ENCODE peak calls at places on chromosomes 6 and 20, in ten cellular contexts. One of them, this sample, is unnamed.

GRCh38 chr20:62516345-62516744 is 40.5 kb upstream of the GATA5 start:
- DNase-seq in psoas muscle: no peak
- DNase-seq in B cell: no peak
- DNase-seq in neural crest cell: no peak
- DNase-seq in AG09309: no peak
- DNase-seq in RWPE2: no peak
- DNase-seq in heart right ventricle: no peak
- DNase-seq in heart left ventricle: peak; percentile 68
- DNase-seq in SK-N-SH: no peak
- DNase-seq in GM06990: no peak
- DNase-seq in this sample: no peak

GRCh38 chr6:104625536-104625935 is 234.2 kb downstream of the HACE1 start:
- DNase-seq in psoas muscle: no peak
- DNase-seq in B cell: no peak
- DNase-seq in neural crest cell: no peak
- DNase-seq in AG09309: peak; percentile 49
- DNase-seq in RWPE2: peak; percentile 92
- DNase-seq in heart right ventricle: no peak
- DNase-seq in heart left ventricle: no peak
- DNase-seq in SK-N-SH: no peak
- DNase-seq in GM06990: no peak
- DNase-seq in this sample: peak; percentile 95

GRCh38 chr6:113818528-113818927 is 38.6 kb upstream of the MARCKS start:
- DNase-seq in psoas muscle: no peak
- DNase-seq in B cell: no peak
- DNase-seq in neural crest cell: no peak
- DNase-seq in AG09309: no peak
- DNase-seq in RWPE2: no peak
- DNase-seq in heart right ventricle: no peak
- DNase-seq in heart left ventricle: no peak
- DNase-seq in SK-N-SH: no peak
- DNase-seq in GM06990: no peak
- DNase-seq in this sample: peak; percentile 50

GRCh38 chr6:129710722-129711631 is 1.0 kb upstream of the ARHGAP18 start:
- DNase-seq in psoas muscle: no peak
- DNase-seq in B cell: no peak
- DNase-seq in neural crest cell: no peak
- DNase-seq in AG09309: no peak
- DNase-seq in RWPE2: no peak
- DNase-seq in heart right ventricle: no peak
- DNase-seq in heart left ventricle: no peak
- DNase-seq in SK-N-SH: no peak
- DNase-seq in GM06990: no peak
- DNase-seq in this sample: no peak

GRCh38 chr20:46268131-46268611 is 40.1 kb downstream of the CDH22 start:
- DNase-seq in psoas muscle: no peak
- DNase-seq in B cell: no peak
- DNase-seq in neural crest cell: peak; percentile 7
- DNase-seq in AG09309: no peak
- DNase-seq in RWPE2: no peak
- DNase-seq in heart right ventricle: no peak
- DNase-seq in heart left ventricle: no peak
- DNase-seq in SK-N-SH: peak; percentile 48
- DNase-seq in GM06990: no peak
- DNase-seq in this sample: peak; percentile 10

GRCh38 chr6:140226637-140227036 is 852.2 kb upstream of the CITED2 start:
- DNase-seq in psoas muscle: no peak
- DNase-seq in B cell: no peak
- DNase-seq in neural crest cell: no peak
- DNase-seq in AG09309: no peak
- DNase-seq in RWPE2: no peak
- DNase-seq in heart right ventricle: no peak
- DNase-seq in heart left ventricle: no peak
- DNase-seq in SK-N-SH: no peak
- DNase-seq in GM06990: no peak
- DNase-seq in this sample: no peak

GRCh38 chr6:131183427-131184095 is 48.3 kb downstream of the AKAP7 start:
- DNase-seq in psoas muscle: no peak
- DNase-seq in B cell: no peak
- DNase-seq in neural crest cell: no peak
- DNase-seq in AG09309: no peak
- DNase-seq in RWPE2: no peak
- DNase-seq in heart right ventricle: no peak
- DNase-seq in heart left ventricle: no peak
- DNase-seq in SK-N-SH: no peak
- DNase-seq in GM06990: no peak
- DNase-seq in this sample: no peak

GRCh38 chr20:11186301-11187008 is 512.7 kb upstream of the JAG1 start:
- DNase-seq in psoas muscle: no peak
- DNase-seq in B cell: no peak
- DNase-seq in neural crest cell: no peak
- DNase-seq in AG09309: peak; percentile 34
- DNase-seq in RWPE2: no peak
- DNase-seq in heart right ventricle: no peak
- DNase-seq in heart left ventricle: no peak
- DNase-seq in SK-N-SH: no peak
- DNase-seq in GM06990: no peak
- DNase-seq in this sample: no peak

GRCh38 chr6:49430187-49430586 is 32.9 kb downstream of the MMUT start:
- DNase-seq in psoas muscle: no peak
- DNase-seq in B cell: no peak
- DNase-seq in neural crest cell: no peak
- DNase-seq in AG09309: no peak
- DNase-seq in RWPE2: no peak
- DNase-seq in heart right ventricle: no peak
- DNase-seq in heart left ventricle: no peak
- DNase-seq in SK-N-SH: no peak
- DNase-seq in GM06990: no peak
- DNase-seq in this sample: peak; percentile 42

GRCh38 chr6:63881791-63882190 is 246.2 kb downstream of the PHF3 start:
- DNase-seq in psoas muscle: no peak
- DNase-seq in B cell: no peak
- DNase-seq in neural crest cell: no peak
- DNase-seq in AG09309: no peak
- DNase-seq in RWPE2: no peak
- DNase-seq in heart right ventricle: no peak
- DNase-seq in heart left ventricle: no peak
- DNase-seq in SK-N-SH: no peak
- DNase-seq in GM06990: no peak
- DNase-seq in this sample: no peak
- TF ChIP-seq CTCF in psoas muscle: no peak
- TF ChIP-seq CTCF in B cell: no peak
- TF ChIP-seq CTCF in neural crest cell: no peak
- TF ChIP-seq CTCF in AG09309: no peak
- TF ChIP-seq CTCF in RWPE2: no peak
- TF ChIP-seq CTCF in heart right ventricle: no peak
- TF ChIP-seq CTCF in heart left ventricle: no peak
- TF ChIP-seq CTCF in SK-N-SH: no peak
- TF ChIP-seq CTCF in GM06990: no peak
- TF ChIP-seq CTCF in this sample: no peak

DNA sequence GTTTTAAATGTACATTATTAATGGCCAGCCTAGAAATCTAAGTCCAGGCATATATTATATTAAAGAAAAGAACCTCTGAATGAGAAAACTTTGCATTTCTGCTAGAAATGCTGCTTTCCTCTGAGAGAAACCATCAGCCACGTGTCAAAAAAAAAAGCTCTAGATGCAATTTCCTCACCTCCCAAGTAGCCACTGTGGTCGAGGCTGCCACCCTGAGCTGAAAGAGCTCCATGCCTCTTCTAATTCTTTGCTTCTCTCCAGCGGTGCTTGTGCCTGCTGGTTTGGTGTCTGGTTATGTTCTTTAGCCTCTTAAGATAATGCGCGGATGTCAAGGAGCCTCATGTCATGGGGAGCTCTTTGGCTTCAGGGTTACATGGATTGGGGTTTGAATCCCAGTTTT is 316.0 kb downstream of the TFAP2C start:
- DNase-seq in psoas muscle: no peak
- DNase-seq in B cell: no peak
- DNase-seq in neural crest cell: no peak
- DNase-seq in AG09309: peak; percentile 1
- DNase-seq in RWPE2: no peak
- DNase-seq in heart right ventricle: no peak
- DNase-seq in heart left ventricle: no peak
- DNase-seq in SK-N-SH: no peak
- DNase-seq in GM06990: no peak
- DNase-seq in this sample: peak; percentile 50
- TF ChIP-seq CTCF in psoas muscle: no peak
- TF ChIP-seq CTCF in B cell: no peak
- TF ChIP-seq CTCF in neural crest cell: no peak
- TF ChIP-seq CTCF in AG09309: peak; percentile 52
- TF ChIP-seq CTCF in RWPE2: peak; percentile 60
- TF ChIP-seq CTCF in heart right ventricle: no peak
- TF ChIP-seq CTCF in heart left ventricle: no peak
- TF ChIP-seq CTCF in SK-N-SH: no peak
- TF ChIP-seq CTCF in GM06990: no peak
- TF ChIP-seq CTCF in this sample: peak; percentile 57

GRCh38 chr6:107459283-107460073 is at the start of gene PDSS2:
- DNase-seq in psoas muscle: peak; percentile 100
- DNase-seq in B cell: peak; percentile 95
- DNase-seq in neural crest cell: peak; percentile 94
- DNase-seq in AG09309: peak; percentile 84
- DNase-seq in RWPE2: peak; percentile 97
- DNase-seq in heart right ventricle: peak; percentile 99
- DNase-seq in heart left ventricle: peak; percentile 100
- DNase-seq in SK-N-SH: peak; percentile 96
- DNase-seq in GM06990: peak; percentile 95
- DNase-seq in this sample: peak; percentile 96
- TF ChIP-seq CTCF in psoas muscle: peak; percentile 50
- TF ChIP-seq CTCF in B cell: peak; percentile 52
- TF ChIP-seq CTCF in neural crest cell: peak; percentile 72
- TF ChIP-seq CTCF in AG09309: peak; percentile 63
- TF ChIP-seq CTCF in RWPE2: peak; percentile 53
- TF ChIP-seq CTCF in heart right ventricle: peak; percentile 69
- TF ChIP-seq CTCF in heart left ventricle: peak; percentile 14
- TF ChIP-seq CTCF in SK-N-SH: peak; percentile 71
- TF ChIP-seq CTCF in GM06990: peak; percentile 56
- TF ChIP-seq CTCF in this sample: peak; percentile 71

GRCh38 chr6:73604020-73604419 is 49.8 kb downstream of the SLC17A5 start:
- DNase-seq in psoas muscle: no peak
- DNase-seq in B cell: no peak
- DNase-seq in neural crest cell: no peak
- DNase-seq in AG09309: no peak
- DNase-seq in RWPE2: no peak
- DNase-seq in heart right ventricle: no peak
- DNase-seq in heart left ventricle: no peak
- DNase-seq in SK-N-SH: no peak
- DNase-seq in GM06990: no peak
- DNase-seq in this sample: no peak

GRCh38 chr6:73608761-73609160 is 45.0 kb downstream of the SLC17A5 start:
- DNase-seq in psoas muscle: no peak
- DNase-seq in B cell: no peak
- DNase-seq in neural crest cell: no peak
- DNase-seq in AG09309: no peak
- DNase-seq in RWPE2: no peak
- DNase-seq in heart right ventricle: no peak
- DNase-seq in heart left ventricle: no peak
- DNase-seq in SK-N-SH: no peak
- DNase-seq in GM06990: no peak
- DNase-seq in this sample: no peak

GRCh38 chr6:73610444-73611275 is 43.1 kb downstream of the SLC17A5 start:
- DNase-seq in psoas muscle: no peak
- DNase-seq in B cell: peak; percentile 64
- DNase-seq in neural crest cell: no peak
- DNase-seq in AG09309: peak; percentile 24
- DNase-seq in RWPE2: no peak
- DNase-seq in heart right ventricle: no peak
- DNase-seq in heart left ventricle: no peak
- DNase-seq in SK-N-SH: peak; percentile 42
- DNase-seq in GM06990: peak; percentile 30
- DNase-seq in this sample: peak; percentile 74

GRCh38 chr6:73604461-73604860 is 49.3 kb downstream of the SLC17A5 start:
- DNase-seq in psoas muscle: no peak
- DNase-seq in B cell: no peak
- DNase-seq in neural crest cell: no peak
- DNase-seq in AG09309: no peak
- DNase-seq in RWPE2: no peak
- DNase-seq in heart right ventricle: no peak
- DNase-seq in heart left ventricle: no peak
- DNase-seq in SK-N-SH: no peak
- DNase-seq in GM06990: no peak
- DNase-seq in this sample: no peak

DNA sequence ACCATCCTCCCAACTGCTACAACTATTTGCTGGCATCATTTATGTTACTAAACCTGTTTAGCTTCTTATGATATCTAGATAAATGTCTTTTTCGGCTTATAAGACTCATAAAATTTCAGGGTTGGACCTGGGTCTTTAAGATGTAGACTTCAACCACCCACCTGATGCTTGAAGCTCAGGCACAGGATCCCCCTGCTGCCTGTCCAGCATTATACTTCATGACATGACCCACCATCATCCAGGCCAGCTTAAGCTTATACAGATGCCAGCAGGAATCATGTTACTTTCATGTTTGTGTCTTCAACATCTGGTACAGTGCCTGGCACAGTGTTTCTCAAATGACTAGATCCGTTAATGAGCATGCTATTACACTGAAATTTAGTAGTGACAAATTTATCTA is 47.4 kb downstream of the SLC17A5 start:
- DNase-seq in psoas muscle: no peak
- DNase-seq in B cell: no peak
- DNase-seq in neural crest cell: no peak
- DNase-seq in AG09309: no peak
- DNase-seq in RWPE2: no peak
- DNase-seq in heart right ventricle: no peak
- DNase-seq in heart left ventricle: no peak
- DNase-seq in SK-N-SH: no peak
- DNase-seq in GM06990: no peak
- DNase-seq in this sample: peak; percentile 16
- TF ChIP-seq CTCF in psoas muscle: no peak
- TF ChIP-seq CTCF in B cell: no peak
- TF ChIP-seq CTCF in neural crest cell: no peak
- TF ChIP-seq CTCF in AG09309: no peak
- TF ChIP-seq CTCF in RWPE2: no peak
- TF ChIP-seq CTCF in heart right ventricle: no peak
- TF ChIP-seq CTCF in heart left ventricle: no peak
- TF ChIP-seq CTCF in SK-N-SH: no peak
- TF ChIP-seq CTCF in GM06990: no peak
- TF ChIP-seq CTCF in this sample: peak; percentile 17

This sample was measured in choroid plexus epithelial cell.